ENCODE peak calls at places on chromosomes 6 and 20, in six cellular contexts. E is stimulated activated naive CD4-positive, alpha-beta T cell; M is glutamatergic neuron; L is bronchial epithelial cell; S is effector memory CD4-positive, alpha-beta T cell; Z is AG04449. K is an unnamed sample.

GRCh38 chr6:114284281-114284680 is 58.5 kb downstream of the HS3ST5 start:
- DNase-seq in E (no peak), M (no peak), L (no peak), S (no peak), Z (no peak), K (no peak)

GRCh38 chr20:49698477-49698876 is 15.2 kb downstream of the B4GALT5 start:
- DNase-seq in E (no peak), M (no peak), L (no peak), S (no peak), Z (no peak), K (no peak)

GRCh38 chr6:31020057-31020456 is 9.8 kb downstream of the MUC22 start:
- DNase-seq in E (no peak), M (no peak), L (no peak), S (no peak), Z (no peak), K (no peak)

GRCh38 chr6:135267085-135267484 is 86.0 kb downstream of the MYB start:
- DNase-seq in E (no peak), M (no peak), L (no peak), S (no peak), Z (no peak), K (no peak)

GRCh38 chr6:10513544-10513943 is 7.6 kb upstream of the GCNT2 start:
- DNase-seq in E (no peak), M (no peak), L (no peak), S (no peak), Z (no peak), K (no peak)

GRCh38 chr20:64056889-64057627 is 5.9 kb upstream of the TCEA2 start:
- DNase-seq in E (no peak), M (no peak), L (no peak), S (no peak), Z (no peak), K (no peak)

GRCh38 chr6:107443904-107444267 is 15.5 kb downstream of the PDSS2 start:
- DNase-seq in E (no peak), M (no peak), L (no peak), S (no peak), Z (no peak), K (no peak)

GRCh38 chr20:51554538-51555165 is 12.1 kb upstream of the NFATC2 start:
- DNase-seq in E (no peak), M (no peak), L (peak), S (no peak), Z (peak), K (peak)

GRCh38 chr6:28983838-28984237 is 21.3 kb downstream of the ZNF311 start:
- DNase-seq in E (no peak), M (no peak), L (no peak), S (no peak), Z (no peak), K (no peak)

GRCh38 chr6:16544006-16544405 is 217.3 kb downstream of the ATXN1 start:
- DNase-seq in E (no peak), M (no peak), L (no peak), S (no peak), Z (no peak), K (no peak)

GRCh38 chr6:139654888-139655782 is 280.7 kb upstream of the CITED2 start:
- DNase-seq in E (no peak), M (no peak), L (no peak), S (no peak), Z (no peak), K (no peak)

GRCh38 chr20:25014816-25015215 is 22.3 kb upstream of the APMAP start:
- DNase-seq in E (no peak), M (no peak), L (no peak), S (no peak), Z (no peak), K (no peak)

GRCh38 chr6:138013949-138014348 is 93.3 kb downstream of the PERP start:
- DNase-seq in E (no peak), M (no peak), L (peak), S (no peak), Z (no peak), K (no peak)

GRCh38 chr20:6636209-6637159 is 131.0 kb upstream of the BMP2 start:
- DNase-seq in E (no peak), M (no peak), L (peak), S (no peak), Z (peak), K (no peak)

GRCh38 chr20:47847882-47848485 is 62.7 kb upstream of the SULF2 start:
- DNase-seq in E (no peak), M (peak), L (no peak), S (no peak), Z (no peak), K (no peak)

GRCh38 chr6:100246206-100246605 is 218.5 kb downstream of the SIM1 start:
- DNase-seq in E (no peak), M (no peak), L (no peak), S (no peak), Z (no peak), K (no peak)

GRCh38 chr6:21808551-21809181 is 215.1 kb downstream of the SOX4 start:
- DNase-seq in E (no peak), M (no peak), L (peak), S (no peak), Z (no peak), K (no peak)